ENCODE peak calls at places on chromosomes 11 and 22, in seven cellular contexts. D is right cardiac atrium, S is adrenal gland, O is SK-N-SH, K is body of pancreas, Z is stomach, H is right lobe of liver. B is an unnamed sample.

GRCh38 chr22:47139790-47140119 is 377.3 kb downstream of the TBC1D22A start:
- DNase-seq in D (no peak), S (no peak), O (no peak), K (no peak), Z (no peak), H (no peak), B (no peak)

GRCh38 chr11:134372961-134373360 is 39.1 kb downstream of the B3GAT1 start:
- DNase-seq in D (no peak), S (no peak), O (no peak), K (no peak), Z (no peak), H (no peak), B (no peak)

GRCh38 chr22:17952273-17952801 is 72.0 kb downstream of the MICAL3 start:
- DNase-seq in D (no peak), S (no peak), O (no peak), K (no peak), Z (no peak), H (peak; percentile 73), B (no peak)

GRCh38 chr11:44624761-44625221 is 59.3 kb downstream of the CD82 start:
- DNase-seq in D (no peak), S (no peak), O (no peak), K (no peak), Z (peak; percentile 13), H (peak; percentile 27), B (no peak)

GRCh38 chr11:100741866-100742625 is 55.0 kb downstream of the ARHGAP42 start:
- DNase-seq in D (no peak), S (no peak), O (no peak), K (no peak), Z (no peak), H (no peak), B (no peak)

GRCh38 chr11:10436733-10437132 is 18.3 kb upstream of the AMPD3 start:
- DNase-seq in D (no peak), S (no peak), O (no peak), K (no peak), Z (no peak), H (no peak), B (no peak)

GRCh38 chr11:19737575-19737974 is 24.9 kb downstream of the NAV2 start:
- DNase-seq in D (no peak), S (no peak), O (no peak), K (no peak), Z (no peak), H (no peak), B (no peak)

GRCh38 chr11:43905788-43906187 is 25.2 kb downstream of the ALKBH3 start:
- DNase-seq in D (peak; percentile 27), S (peak; percentile 52), O (peak; percentile 73), K (peak; percentile 16), Z (no peak), H (no peak), B (no peak)

GRCh38 chr22:29872145-29872893 is 10.7 kb upstream of the MTMR3 start:
- DNase-seq in D (no peak), S (no peak), O (no peak), K (no peak), Z (no peak), H (no peak), B (peak; percentile 36)

DNA sequence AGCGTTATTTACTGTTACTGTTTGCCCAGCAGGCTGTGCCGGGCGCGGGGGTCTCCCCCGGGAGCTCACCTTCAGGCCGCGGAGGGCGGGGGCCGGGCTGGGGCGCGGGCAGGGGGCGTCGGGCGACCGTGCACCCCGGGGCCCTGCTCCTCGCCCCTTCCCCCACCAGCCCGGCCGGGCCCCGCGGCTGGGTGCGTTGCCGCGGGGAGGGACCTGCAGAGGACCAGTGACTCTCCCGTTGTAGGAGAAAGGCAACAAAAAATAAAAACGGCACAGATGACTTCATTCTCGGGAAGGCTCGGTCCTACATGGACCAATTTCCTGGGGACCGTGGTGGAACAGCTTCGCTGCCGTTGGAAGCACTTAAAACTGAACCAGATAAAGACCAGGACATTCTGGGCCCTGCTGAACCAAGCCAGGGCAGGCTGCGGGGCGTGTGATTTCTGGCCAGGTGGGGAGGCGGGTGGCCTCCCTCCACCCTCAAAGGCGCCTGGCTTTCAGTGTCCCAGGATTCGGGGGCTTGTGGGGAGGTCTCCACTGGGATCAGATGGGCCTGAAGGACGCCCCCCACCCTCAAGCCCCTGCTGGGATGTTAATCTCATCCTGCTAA is 57.3 kb downstream of the IGLL1 start:
- DNase-seq in D (peak; percentile 77), S (no peak), O (peak; percentile 67), K (no peak), Z (no peak), H (no peak), B (no peak)
- H3K27ac ChIP-seq in D (peak overlapping the region; percentile 95), S (peak overlapping the region; percentile 53), O (peak overlapping the region; percentile 99), K (no peak overlapping the region), Z (peak overlapping the region; percentile 92), H (peak overlapping the region; percentile 39), B (no peak overlapping the region)

GRCh38 chr11:69657456-69657910 is 16.5 kb downstream of the CCND1 start:
- DNase-seq in D (peak; percentile 41), S (no peak), O (peak; percentile 37), K (no peak), Z (no peak), H (no peak), B (peak; percentile 22)
- H3K27ac ChIP-seq in D (no peak overlapping the region), S (no peak overlapping the region), O (no peak overlapping the region), K (no peak overlapping the region), Z (no peak overlapping the region), H (no peak overlapping the region), B (no peak overlapping the region)

GRCh38 chr11:615453-616319 is at the start of gene IRF7:
- DNase-seq in D (peak; percentile 99), S (peak; percentile 86), O (peak; percentile 96), K (peak; percentile 88), Z (peak; percentile 97), H (peak; percentile 97), B (peak; percentile 96)

GRCh38 chr11:616320-617220 is 820 bp upstream of the IRF7 start:
- DNase-seq in D (peak; percentile 77), S (no peak), O (no peak), K (no peak), Z (no peak), H (no peak), B (no peak)

GRCh38 chr11:613369-613968 is 2.3 kb downstream of the IRF7 start:
- DNase-seq in D (peak; percentile 87), S (no peak), O (peak; percentile 88), K (peak; percentile 49), Z (peak; percentile 86), H (peak; percentile 88), B (peak; percentile 89)

GRCh38 chr11:614091-614582 is 1.6 kb downstream of the IRF7 start:
- DNase-seq in D (peak; percentile 70), S (no peak), O (no peak), K (no peak), Z (no peak), H (peak; percentile 60), B (no peak)

GRCh38 chr11:614583-615452 is 932 bp downstream of the IRF7 start:
- DNase-seq in D (peak; percentile 84), S (no peak), O (no peak), K (peak; percentile 64), Z (peak; percentile 79), H (peak; percentile 92), B (peak; percentile 75)
- H3K27ac ChIP-seq in D (peak overlapping the region; percentile 92), S (peak overlapping the region; percentile 66), O (peak overlapping the region; percentile 84), K (peak overlapping the region; percentile 78), Z (peak overlapping the region; percentile 97), H (peak overlapping the region; percentile 85), B (peak overlapping the region; percentile 93)

DNA sequence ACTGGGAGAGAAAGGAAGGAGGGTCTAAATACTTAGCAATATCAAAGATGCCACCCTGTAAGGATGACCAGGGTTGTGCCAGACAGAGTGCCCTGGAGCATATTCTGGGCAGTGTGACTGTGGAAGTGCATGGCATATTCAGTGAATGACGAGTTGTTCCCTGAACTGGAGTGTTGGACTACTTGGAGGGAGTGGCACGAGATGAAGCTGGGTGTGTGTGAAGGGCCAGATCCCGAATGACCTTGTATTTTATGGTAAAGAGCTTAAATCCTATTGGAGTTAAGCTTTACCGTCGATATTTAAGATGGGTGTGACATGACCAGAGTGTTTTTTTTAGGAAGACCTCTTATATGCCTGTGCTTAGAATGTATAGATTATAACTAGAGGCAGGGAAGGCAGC is 48.8 kb downstream of the STIM1 start:
- DNase-seq in D (no peak), S (no peak), O (no peak), K (no peak), Z (no peak), H (no peak), B (no peak)
- H3K27ac ChIP-seq in D (no peak overlapping the region), S (no peak overlapping the region), O (no peak overlapping the region), K (no peak overlapping the region), Z (no peak overlapping the region), H (no peak overlapping the region), B (peak overlapping the region; percentile 85)

GRCh38 chr22:48417143-48418070 is 1410.3 kb downstream of the BRD1 start:
- DNase-seq in D (no peak), S (no peak), O (no peak), K (no peak), Z (no peak), H (peak; percentile 25), B (no peak)

GRCh38 chr22:48414662-48415061 is 1413.0 kb downstream of the BRD1 start:
- DNase-seq in D (no peak), S (no peak), O (no peak), K (no peak), Z (no peak), H (no peak), B (no peak)

GRCh38 chr22:48415535-48415934 is 1412.1 kb downstream of the BRD1 start:
- DNase-seq in D (no peak), S (no peak), O (no peak), K (no peak), Z (no peak), H (no peak), B (no peak)

GRCh38 chr22:48422900-48423480 is 1404.7 kb downstream of the BRD1 start:
- DNase-seq in D (peak; percentile 19), S (no peak), O (no peak), K (no peak), Z (no peak), H (peak; percentile 15), B (no peak)

GRCh38 chr22:48418831-48419230 is 1408.8 kb downstream of the BRD1 start:
- DNase-seq in D (no peak), S (no peak), O (no peak), K (no peak), Z (no peak), H (peak; percentile 34), B (no peak)
- H3K27ac ChIP-seq in D (no peak overlapping the region), S (no peak overlapping the region), O (no peak overlapping the region), K (no peak overlapping the region), Z (no peak overlapping the region), H (no peak overlapping the region), B (no peak overlapping the region)

B was measured in psoas muscle.